ENCODE peak calls at places on chromosomes 7 and 10, in ten cellular contexts. A is type B pancreatic cell, D is sigmoid colon, H is astrocyte of the cerebellum, I is neural progenitor cell, K is IMR-90, T is WTC11, Q is mammary epithelial cell, Z is cardiac fibroblast, B is PC-9. N is an unnamed sample.

GRCh38 chr7:97479740-97480290 is 252.1 kb upstream of the TAC1 start:
- DNase-seq in D (no peak), I (peak), Q (no peak), Z (no peak), K (no peak), H (no peak), T (no peak), B (no peak), A (no peak), N (no peak)

GRCh38 chr7:3607847-3608246 is 306.8 kb downstream of the SDK1 start:
- DNase-seq in B (no peak), I (no peak), D (no peak), Z (no peak), Q (no peak), T (no peak), H (no peak), K (no peak), A (no peak), N (no peak)

GRCh38 chr7:91239171-91239604 is 25.0 kb upstream of the FZD1 start:
- DNase-seq in Q (peak), I (no peak), T (no peak), D (no peak), B (peak), A (no peak), H (peak), Z (peak), K (peak), N (no peak)

GRCh38 chr7:140526901-140527664 is 47.8 kb upstream of the MKRN1 start:
- DNase-seq in Q (no peak), I (no peak), A (no peak), K (peak), B (no peak), D (no peak), T (no peak), H (no peak), Z (no peak), N (no peak)

GRCh38 chr10:27724287-27724686 is 21.3 kb downstream of the MKX start:
- DNase-seq in K (no peak), D (no peak), A (no peak), T (no peak), Q (no peak), H (no peak), I (peak), Z (no peak), B (no peak), N (no peak)

GRCh38 chr7:2757904-2758672 is 70.1 kb downstream of the AMZ1 start:
- DNase-seq in B (peak), D (peak), Z (peak), A (no peak), H (peak), T (no peak), K (peak), Q (peak), I (no peak), N (peak)

GRCh38 chr10:125684583-125684982 is 1.6 kb upstream of the TEX36 start:
- DNase-seq in T (no peak), A (no peak), K (no peak), I (no peak), B (no peak), H (no peak), D (no peak), Q (no peak), Z (no peak), N (no peak)

GRCh38 chr10:101481256-101481655 is 106.8 kb downstream of the POLL start:
- DNase-seq in D (no peak), I (no peak), K (no peak), Z (no peak), T (no peak), Q (no peak), A (no peak), H (no peak), B (no peak), N (no peak)

GRCh38 chr7:128932862-128933821 is 4.6 kb upstream of the IRF5 start:
- DNase-seq in A (peak), Q (no peak), K (no peak), T (no peak), H (no peak), D (peak), Z (peak), I (no peak), B (no peak), N (no peak)

GRCh38 chr10:31940839-31941653 is 12.4 kb upstream of the ARHGAP12 start:
- DNase-seq in D (no peak), I (no peak), Q (peak), K (peak), T (no peak), H (peak), Z (peak), B (peak), A (no peak), N (peak)

GRCh38 chr7:72925546-72926120 is 738 bp downstream of the POM121 start:
- DNase-seq in Q (no peak), A (no peak), Z (peak), D (no peak), T (no peak), K (no peak), H (no peak), I (no peak), B (no peak), N (no peak)

GRCh38 chr7:2164156-2164555 is 68.6 kb downstream of the MAD1L1 start:
- DNase-seq in B (no peak), Z (no peak), I (no peak), Q (no peak), K (peak), A (no peak), D (no peak), H (no peak), T (no peak), N (no peak)

GRCh38 chr7:100053201-100053600 is 3.6 kb downstream of the ZSCAN21 start:
- DNase-seq in Z (peak), K (peak), H (peak), I (peak), B (peak), D (peak), Q (peak), A (no peak), T (no peak), N (peak)

GRCh38 chr7:44216521-44217030 is 15.8 kb downstream of the YKT6 start:
- DNase-seq in T (peak), Z (no peak), Q (no peak), D (peak), K (no peak), B (no peak), H (no peak), A (no peak), I (no peak), N (no peak)

GRCh38 chr10:129951251-129951808 is 12.7 kb downstream of the EBF3 start:
- DNase-seq in Z (peak), Q (no peak), I (no peak), K (no peak), H (no peak), T (no peak), A (no peak), B (no peak), D (peak), N (no peak)

GRCh38 chr7:149144996-149145850 is 2.0 kb upstream of the ZNF398 start:
- DNase-seq in T (no peak), B (peak), D (no peak), Z (no peak), I (peak), A (no peak), Q (peak), K (no peak), H (no peak), N (no peak)

GRCh38 chr7:16695621-16696237 is 49.7 kb downstream of the BZW2 start:
- DNase-seq in T (peak), D (no peak), B (peak), H (peak), I (peak), K (peak), A (no peak), Q (peak), Z (peak), N (no peak)

GRCh38 chr10:124740374-124741280 is 3.6 kb downstream of the FAM53B start:
- DNase-seq in H (peak), T (no peak), K (peak), Z (peak), A (peak), Q (peak), I (peak), D (peak), B (no peak), N (no peak)

GRCh38 chr10:33463011-33463410 is 128.5 kb upstream of the NRP1 start:
- DNase-seq in Z (no peak), B (no peak), D (no peak), I (no peak), T (no peak), A (no peak), Q (no peak), K (no peak), H (no peak), N (no peak)
- TF ChIP-seq CTCF in Z (no peak), B (no peak), D (no peak), I (no peak), T (no peak), A (no peak), Q (no peak), K (no peak), H (no peak), N (no peak)

DNA sequence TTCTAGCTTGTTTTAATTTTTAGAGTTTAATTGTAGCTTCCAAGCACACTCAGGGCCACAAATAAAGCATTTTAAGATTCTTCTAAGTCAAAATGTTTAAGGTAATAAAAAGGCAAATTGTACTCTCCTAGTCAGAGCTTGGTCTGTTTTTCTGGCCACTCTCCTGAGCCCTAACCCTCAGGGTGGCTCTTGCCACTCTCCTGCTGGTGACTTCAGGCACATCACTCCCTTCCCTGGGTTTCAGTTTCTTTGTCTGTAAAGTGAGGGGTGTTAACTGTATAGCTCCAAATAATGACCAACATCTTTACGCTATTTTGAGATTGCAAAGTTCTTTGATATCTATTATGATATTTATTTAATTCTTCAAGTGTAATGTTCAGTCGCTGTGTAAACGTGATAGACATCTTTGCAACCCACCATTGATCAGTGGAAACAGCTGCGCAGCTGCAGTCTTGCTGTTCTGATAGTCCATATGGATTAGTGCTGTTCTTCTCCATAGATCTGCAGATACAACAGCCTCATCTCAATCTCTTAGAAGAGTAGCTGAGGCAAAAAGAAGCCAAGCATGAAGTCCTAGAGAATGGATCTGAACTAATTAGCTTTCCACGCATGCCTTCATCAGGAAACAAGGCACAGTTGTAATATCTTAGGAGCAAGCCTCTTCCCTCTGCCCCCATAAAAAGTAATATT is 189.9 kb downstream of the PLPP4 start:
- DNase-seq in D (no peak), H (no peak), A (no peak), K (no peak), B (no peak), Q (no peak), Z (no peak), T (no peak), I (no peak), N (no peak)
- TF ChIP-seq CTCF in D (no peak), H (peak), A (peak), K (no peak), B (no peak), Q (no peak), Z (no peak), T (no peak), I (peak), N (no peak)

GRCh38 chr10:43105119-43105792 is 28.4 kb downstream of the RET start:
- DNase-seq in Q (peak), A (peak), K (peak), Z (peak), B (peak), T (peak), I (peak), D (peak), H (peak), N (peak)

GRCh38 chr10:43102063-43102828 is 25.4 kb downstream of the RET start:
- DNase-seq in D (no peak), Z (no peak), T (no peak), K (no peak), H (no peak), A (no peak), Q (no peak), B (no peak), I (no peak), N (no peak)

GRCh38 chr10:43108951-43109350 is 29.3 kb upstream of the CSGALNACT2 start:
- DNase-seq in T (no peak), K (no peak), H (no peak), B (no peak), D (no peak), Q (no peak), I (no peak), A (no peak), Z (no peak), N (no peak)

GRCh38 chr10:43106256-43107091 is 29.6 kb downstream of the RET start:
- DNase-seq in Q (no peak), A (no peak), Z (no peak), I (no peak), D (no peak), H (no peak), K (no peak), B (no peak), T (no peak), N (no peak)

DNA sequence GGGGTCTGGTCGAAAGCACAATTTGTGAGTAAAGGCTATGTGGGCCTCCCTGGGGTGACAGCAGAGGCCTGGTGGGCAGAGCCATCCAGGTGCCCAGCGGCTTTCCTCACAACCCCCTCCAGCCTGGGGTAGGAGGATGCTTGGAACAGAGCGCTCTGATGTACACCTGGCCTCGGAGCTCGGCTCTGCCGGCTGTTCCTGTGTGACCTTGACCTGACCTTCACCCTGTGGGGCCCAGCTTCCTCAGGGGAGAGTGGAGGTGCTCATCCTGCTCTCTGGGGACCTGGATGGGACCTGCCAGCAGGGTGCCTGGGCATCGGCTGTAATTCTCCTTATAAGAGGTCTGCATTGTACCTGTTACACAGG is 28.9 kb downstream of the RET start:
- DNase-seq in K (no peak), B (no peak), D (no peak), H (no peak), I (no peak), Q (no peak), T (no peak), A (no peak), Z (no peak), N (no peak)
- TF ChIP-seq CTCF in K (no peak), B (peak), D (no peak), H (no peak), I (no peak), Q (no peak), T (no peak), A (peak), Z (no peak), N (no peak)

GRCh38 chr7:7761340-7761973 is 43.0 kb upstream of the RPA3 start:
- DNase-seq in B (no peak), H (peak), K (peak), I (no peak), D (no peak), Q (peak), A (no peak), T (no peak), Z (peak), N (no peak)
- TF ChIP-seq CTCF in B (peak), H (peak), K (peak), I (no peak), D (peak), Q (no peak), A (peak), T (no peak), Z (peak), N (peak)

GRCh38 chr10:127492607-127493250 is 56.4 kb upstream of the NPS start:
- DNase-seq in Q (no peak), K (no peak), T (peak), H (no peak), B (no peak), D (no peak), A (no peak), Z (no peak), I (peak), N (no peak)
- TF ChIP-seq CTCF in Q (no peak), K (no peak), T (no peak), H (no peak), B (no peak), D (no peak), A (peak), Z (peak), I (peak), N (no peak)

DNA sequence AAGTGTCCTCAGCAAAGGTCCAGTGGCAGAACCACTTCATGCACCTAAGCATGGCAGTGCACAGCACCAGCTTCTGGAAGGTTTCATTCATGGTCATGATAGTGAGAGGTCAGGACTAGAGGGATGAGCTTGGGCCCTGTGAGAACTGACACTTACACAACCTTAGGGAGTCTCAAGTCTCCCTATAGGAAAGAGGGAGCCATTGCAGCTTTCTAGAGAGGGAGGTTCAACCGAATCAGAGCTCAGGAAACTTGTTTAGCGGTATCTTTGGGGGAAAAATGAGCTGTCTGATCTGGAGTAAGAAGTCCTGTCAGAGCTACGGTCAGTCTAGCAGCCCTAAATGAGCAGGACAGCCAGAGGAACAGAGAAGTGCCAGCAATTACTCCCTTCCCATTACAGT is 262.2 kb downstream of the GLI3 start:
- DNase-seq in K (no peak), T (no peak), Z (no peak), I (no peak), Q (no peak), D (no peak), A (no peak), H (no peak), B (no peak), N (no peak)
- TF ChIP-seq CTCF in K (no peak), T (no peak), Z (no peak), I (no peak), Q (no peak), D (no peak), A (peak), H (no peak), B (no peak), N (no peak)

GRCh38 chr10:71011141-71011540 is 122.8 kb upstream of the PCBD1 start:
- DNase-seq in B (no peak), I (no peak), Q (no peak), Z (no peak), H (no peak), T (no peak), K (no peak), A (no peak), D (no peak), N (no peak)

GRCh38 chr10:71015674-71016073 is 127.3 kb upstream of the PCBD1 start:
- DNase-seq in K (no peak), Q (no peak), T (no peak), B (no peak), I (no peak), A (no peak), Z (no peak), H (no peak), D (no peak), N (no peak)

GRCh38 chr10:71009031-71009605 is 120.8 kb upstream of the PCBD1 start:
- DNase-seq in I (no peak), H (no peak), Q (no peak), Z (no peak), T (no peak), A (no peak), D (no peak), K (no peak), B (no peak), N (no peak)

GRCh38 chr10:71010730-71011129 is 122.4 kb upstream of the PCBD1 start:
- DNase-seq in K (no peak), B (no peak), H (no peak), T (no peak), Q (no peak), I (no peak), D (no peak), Z (no peak), A (no peak), N (no peak)

DNA sequence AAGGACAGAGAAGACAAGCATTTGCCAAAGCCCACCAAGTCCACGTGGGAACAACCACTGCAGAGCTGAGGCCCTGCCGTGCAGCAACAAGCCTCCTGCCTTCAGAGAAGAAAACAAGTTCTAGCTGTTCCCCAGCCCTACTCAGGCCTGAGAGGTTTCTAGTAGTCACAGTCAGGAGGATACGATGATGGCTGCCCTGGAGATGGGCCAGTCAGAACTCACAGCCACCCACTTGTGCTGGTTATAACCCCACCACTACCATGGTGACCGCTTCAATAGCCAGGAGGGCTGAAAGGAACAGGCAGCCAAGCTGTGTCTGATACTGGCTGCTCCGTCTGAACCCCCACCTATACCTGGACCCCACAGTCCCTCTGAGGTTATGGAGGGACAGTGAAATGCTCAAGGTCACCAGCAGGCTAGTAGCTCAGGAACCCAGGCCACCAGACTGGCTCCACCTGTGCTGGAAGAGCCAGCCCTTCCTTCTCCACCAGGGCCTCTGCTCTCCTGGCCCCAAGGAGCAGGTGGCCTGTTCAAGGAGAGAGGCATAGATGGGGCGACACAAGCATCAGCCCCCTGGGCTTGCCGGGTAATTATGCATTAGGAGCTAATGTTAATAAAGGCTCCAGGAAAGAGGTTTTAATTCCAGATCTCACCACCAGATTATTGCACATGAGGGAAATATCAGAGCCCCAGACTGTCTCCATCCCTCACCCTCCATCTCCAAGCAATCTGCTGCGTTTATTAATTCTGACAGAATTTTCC is 125.8 kb upstream of the PCBD1 start:
- DNase-seq in K (no peak), Z (no peak), T (no peak), Q (no peak), A (no peak), H (no peak), D (no peak), I (no peak), B (no peak), N (no peak)
- TF ChIP-seq CTCF in K (no peak), Z (no peak), T (no peak), Q (no peak), A (no peak), H (no peak), D (no peak), I (no peak), B (no peak), N (no peak)

GRCh38 chr10:91090761-91091529 is 129.5 kb upstream of the PCGF5 start:
- DNase-seq in A (no peak), Z (no peak), I (no peak), B (no peak), K (no peak), T (no peak), D (no peak), Q (no peak), H (peak), N (no peak)
- TF ChIP-seq CTCF in A (peak), Z (peak), I (no peak), B (no peak), K (peak), T (no peak), D (no peak), Q (no peak), H (peak), N (peak)

GRCh38 chr7:111903797-111904196 is 302.4 kb downstream of the DOCK4 start:
- DNase-seq in A (no peak), K (no peak), D (no peak), B (no peak), H (no peak), Q (peak), I (no peak), Z (no peak), T (no peak), N (no peak)

GRCh38 chr7:111895049-111895448 is 311.1 kb downstream of the DOCK4 start:
- DNase-seq in Q (no peak), T (no peak), D (no peak), H (no peak), I (no peak), A (no peak), B (no peak), Z (no peak), K (no peak), N (no peak)

GRCh38 chr7:111903016-111903415 is 303.2 kb downstream of the DOCK4 start:
- DNase-seq in B (no peak), Q (no peak), H (no peak), K (no peak), A (no peak), D (no peak), Z (no peak), I (no peak), T (no peak), N (no peak)

GRCh38 chr7:111894518-111894917 is 311.7 kb downstream of the DOCK4 start:
- DNase-seq in T (no peak), I (no peak), K (no peak), A (no peak), Q (no peak), B (no peak), D (no peak), H (no peak), Z (no peak), N (no peak)

GRCh38 chr7:111900283-111900682 is 305.9 kb downstream of the DOCK4 start:
- DNase-seq in H (no peak), K (no peak), B (no peak), Q (no peak), A (no peak), D (no peak), I (no peak), Z (no peak), T (no peak), N (no peak)
- TF ChIP-seq CTCF in H (no peak), K (no peak), B (no peak), Q (no peak), A (no peak), D (no peak), I (no peak), Z (no peak), T (no peak), N (no peak)